ENCODE peak calls at places on chromosomes 2 and 18, in six cellular contexts. One of them, this sample, is unnamed.

GRCh38 chr2:228039752-228040534 is 141.5 kb downstream of the SPHKAP start:
- DNase-seq in hepatocyte: peak; percentile 48
- DNase-seq in AG09309: no peak
- DNase-seq in neural progenitor cell: peak; percentile 58
- DNase-seq in retinal pigment epithelial cell: no peak
- DNase-seq in AG04449: no peak
- DNase-seq in this sample: no peak

GRCh38 chr2:171344182-171344581 is 89.6 kb downstream of the METTL8 start:
- DNase-seq in hepatocyte: no peak
- DNase-seq in AG09309: no peak
- DNase-seq in neural progenitor cell: no peak
- DNase-seq in retinal pigment epithelial cell: no peak
- DNase-seq in AG04449: no peak
- DNase-seq in this sample: no peak

GRCh38 chr2:111246620-111247061 is 125.9 kb downstream of the BCL2L11 start:
- DNase-seq in hepatocyte: no peak
- DNase-seq in AG09309: no peak
- DNase-seq in neural progenitor cell: no peak
- DNase-seq in retinal pigment epithelial cell: no peak
- DNase-seq in AG04449: no peak
- DNase-seq in this sample: no peak

GRCh38 chr2:172214252-172214651 is 111.6 kb upstream of the DLX2 start:
- DNase-seq in hepatocyte: no peak
- DNase-seq in AG09309: no peak
- DNase-seq in neural progenitor cell: no peak
- DNase-seq in retinal pigment epithelial cell: no peak
- DNase-seq in AG04449: no peak
- DNase-seq in this sample: no peak

GRCh38 chr2:161708350-161708974 is 84.2 kb downstream of the SLC4A10 start:
- DNase-seq in hepatocyte: no peak
- DNase-seq in AG09309: no peak
- DNase-seq in neural progenitor cell: no peak
- DNase-seq in retinal pigment epithelial cell: no peak
- DNase-seq in AG04449: no peak
- DNase-seq in this sample: no peak

GRCh38 chr18:62954341-62954740 is 239.0 kb downstream of the PHLPP1 start:
- DNase-seq in hepatocyte: no peak
- DNase-seq in AG09309: no peak
- DNase-seq in neural progenitor cell: no peak
- DNase-seq in retinal pigment epithelial cell: no peak
- DNase-seq in AG04449: no peak
- DNase-seq in this sample: no peak

GRCh38 chr2:86305195-86305975 is 32.0 kb downstream of the REEP1 start:
- DNase-seq in hepatocyte: no peak
- DNase-seq in AG09309: no peak
- DNase-seq in neural progenitor cell: no peak
- DNase-seq in retinal pigment epithelial cell: no peak
- DNase-seq in AG04449: no peak
- DNase-seq in this sample: no peak

GRCh38 chr18:51655327-51655698 is 457.8 kb upstream of the MEX3C start:
- DNase-seq in hepatocyte: peak; percentile 27
- DNase-seq in AG09309: no peak
- DNase-seq in neural progenitor cell: no peak
- DNase-seq in retinal pigment epithelial cell: no peak
- DNase-seq in AG04449: no peak
- DNase-seq in this sample: no peak

GRCh38 chr18:55385770-55386169 is 202.2 kb downstream of the TCF4 start:
- DNase-seq in hepatocyte: no peak
- DNase-seq in AG09309: no peak
- DNase-seq in neural progenitor cell: no peak
- DNase-seq in retinal pigment epithelial cell: no peak
- DNase-seq in AG04449: no peak
- DNase-seq in this sample: no peak

GRCh38 chr2:179965291-179965690 is 41.8 kb downstream of the CWC22 start:
- DNase-seq in hepatocyte: no peak
- DNase-seq in AG09309: no peak
- DNase-seq in neural progenitor cell: no peak
- DNase-seq in retinal pigment epithelial cell: no peak
- DNase-seq in AG04449: no peak
- DNase-seq in this sample: no peak

GRCh38 chr2:223633656-223634055 is 31.5 kb upstream of the SCG2 start:
- DNase-seq in hepatocyte: no peak
- DNase-seq in AG09309: no peak
- DNase-seq in neural progenitor cell: no peak
- DNase-seq in retinal pigment epithelial cell: no peak
- DNase-seq in AG04449: no peak
- DNase-seq in this sample: no peak

GRCh38 chr2:199581935-199582336 is 124.2 kb upstream of the SATB2 start:
- DNase-seq in hepatocyte: no peak
- DNase-seq in AG09309: no peak
- DNase-seq in neural progenitor cell: peak; percentile 48
- DNase-seq in retinal pigment epithelial cell: no peak
- DNase-seq in AG04449: no peak
- DNase-seq in this sample: no peak

GRCh38 chr2:126914811-126915500 is 16.3 kb downstream of the TEX51 start:
- DNase-seq in hepatocyte: no peak
- DNase-seq in AG09309: no peak
- DNase-seq in neural progenitor cell: no peak
- DNase-seq in retinal pigment epithelial cell: no peak
- DNase-seq in AG04449: no peak
- DNase-seq in this sample: no peak

GRCh38 chr18:75638223-75638596 is 210.7 kb upstream of the SMIM21 start:
- DNase-seq in hepatocyte: no peak
- DNase-seq in AG09309: no peak
- DNase-seq in neural progenitor cell: no peak
- DNase-seq in retinal pigment epithelial cell: no peak
- DNase-seq in AG04449: peak; percentile 9
- DNase-seq in this sample: peak; percentile 54
- TF ChIP-seq CTCF in hepatocyte: no peak
- TF ChIP-seq CTCF in AG09309: peak; percentile 38
- TF ChIP-seq CTCF in neural progenitor cell: no peak
- TF ChIP-seq CTCF in retinal pigment epithelial cell: no peak
- TF ChIP-seq CTCF in AG04449: peak; percentile 13
- TF ChIP-seq CTCF in this sample: peak; percentile 51

DNA sequence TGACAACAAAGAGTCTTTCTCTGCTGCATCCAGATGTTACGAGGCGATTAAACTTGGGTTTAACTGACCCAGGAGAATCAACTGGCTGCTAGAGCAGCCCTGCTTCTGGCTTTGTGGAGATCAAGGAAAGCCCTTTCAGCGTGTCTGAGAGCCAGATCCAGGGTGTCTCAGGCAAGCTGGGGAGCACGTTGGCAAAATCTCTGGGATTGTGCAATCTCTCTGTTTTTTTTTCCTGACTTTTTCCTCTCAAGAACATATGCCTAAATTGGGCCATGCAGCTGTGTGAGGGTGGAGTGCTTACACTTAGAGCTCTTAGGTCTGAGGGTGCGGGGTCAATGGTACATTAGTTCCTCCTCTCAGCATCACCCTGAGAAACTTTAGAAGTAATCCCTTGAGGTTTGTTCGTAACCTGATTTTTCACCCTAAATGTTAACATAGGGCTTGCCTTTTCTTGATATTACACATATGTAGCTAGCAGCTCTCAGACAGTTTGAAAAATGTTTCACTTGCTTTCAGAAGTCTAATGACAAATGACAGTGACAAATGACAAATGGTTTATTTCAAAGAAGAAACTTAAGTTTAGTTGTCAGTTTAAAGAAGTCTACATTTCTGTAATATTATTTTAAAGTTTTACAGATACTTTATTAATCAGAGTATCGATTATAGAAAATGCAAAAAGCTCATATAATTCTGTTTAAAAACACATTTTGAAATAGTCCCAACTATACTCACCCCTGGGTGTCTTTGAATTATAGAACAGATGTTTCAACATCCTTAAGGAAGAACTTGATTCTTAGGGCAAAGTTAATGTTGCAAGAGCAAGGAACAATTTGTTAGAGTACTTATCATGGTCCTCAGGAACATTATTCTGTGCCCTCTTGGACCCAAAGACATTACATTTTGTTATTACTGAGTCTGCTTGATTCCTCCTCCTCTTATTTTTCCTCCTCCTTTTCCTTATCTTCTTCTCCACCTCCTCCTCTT is 38.4 kb upstream of the ZSWIM2 start:
- DNase-seq in hepatocyte: peak; percentile 13
- DNase-seq in AG09309: no peak
- DNase-seq in neural progenitor cell: peak; percentile 16
- DNase-seq in retinal pigment epithelial cell: no peak
- DNase-seq in AG04449: no peak
- DNase-seq in this sample: no peak
- H3K4me3 ChIP-seq in hepatocyte: no peak overlapping the region
- H3K4me3 ChIP-seq in AG09309: no peak overlapping the region
- H3K4me3 ChIP-seq in neural progenitor cell: no peak overlapping the region
- H3K4me3 ChIP-seq in retinal pigment epithelial cell: no peak overlapping the region
- H3K4me3 ChIP-seq in AG04449: no peak overlapping the region
- H3K4me3 ChIP-seq in this sample: no peak overlapping the region

GRCh38 chr2:152743004-152743403 is 24.6 kb downstream of the ARL6IP6 start:
- DNase-seq in hepatocyte: peak; percentile 25
- DNase-seq in AG09309: no peak
- DNase-seq in neural progenitor cell: no peak
- DNase-seq in retinal pigment epithelial cell: no peak
- DNase-seq in AG04449: no peak
- DNase-seq in this sample: no peak
- TF ChIP-seq CTCF in hepatocyte: peak; percentile 45
- TF ChIP-seq CTCF in AG09309: peak; percentile 49
- TF ChIP-seq CTCF in neural progenitor cell: peak; percentile 48
- TF ChIP-seq CTCF in retinal pigment epithelial cell: peak; percentile 68
- TF ChIP-seq CTCF in AG04449: peak; percentile 43
- TF ChIP-seq CTCF in this sample: peak; percentile 68

DNA sequence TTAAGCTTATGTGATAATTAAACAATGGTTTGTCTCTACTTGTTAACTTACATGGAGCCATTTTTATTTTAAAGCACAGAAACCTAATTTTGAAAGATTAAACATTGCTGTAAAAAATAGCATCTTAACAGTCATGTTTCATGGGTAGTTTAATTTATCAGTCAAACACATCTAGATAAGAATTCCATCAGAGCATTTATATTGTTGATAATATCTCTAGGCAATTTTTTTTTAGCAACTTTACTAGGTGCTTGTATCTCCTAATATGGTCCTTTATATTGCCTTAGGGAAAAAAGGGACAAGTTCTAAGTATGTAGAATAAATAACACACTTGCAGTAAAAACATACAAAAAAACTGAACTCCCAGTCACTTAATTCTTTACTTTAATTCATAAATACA is 853 bp downstream of the CSRNP3 start:
- DNase-seq in hepatocyte: no peak
- DNase-seq in AG09309: no peak
- DNase-seq in neural progenitor cell: no peak
- DNase-seq in retinal pigment epithelial cell: no peak
- DNase-seq in AG04449: no peak
- DNase-seq in this sample: no peak
- H3K4me3 ChIP-seq in hepatocyte: peak overlapping the region; percentile 59
- H3K4me3 ChIP-seq in AG09309: no peak overlapping the region
- H3K4me3 ChIP-seq in neural progenitor cell: peak overlapping the region; percentile 78
- H3K4me3 ChIP-seq in retinal pigment epithelial cell: peak overlapping the region; percentile 77
- H3K4me3 ChIP-seq in AG04449: no peak overlapping the region
- H3K4me3 ChIP-seq in this sample: peak overlapping the region; percentile 51

DNA sequence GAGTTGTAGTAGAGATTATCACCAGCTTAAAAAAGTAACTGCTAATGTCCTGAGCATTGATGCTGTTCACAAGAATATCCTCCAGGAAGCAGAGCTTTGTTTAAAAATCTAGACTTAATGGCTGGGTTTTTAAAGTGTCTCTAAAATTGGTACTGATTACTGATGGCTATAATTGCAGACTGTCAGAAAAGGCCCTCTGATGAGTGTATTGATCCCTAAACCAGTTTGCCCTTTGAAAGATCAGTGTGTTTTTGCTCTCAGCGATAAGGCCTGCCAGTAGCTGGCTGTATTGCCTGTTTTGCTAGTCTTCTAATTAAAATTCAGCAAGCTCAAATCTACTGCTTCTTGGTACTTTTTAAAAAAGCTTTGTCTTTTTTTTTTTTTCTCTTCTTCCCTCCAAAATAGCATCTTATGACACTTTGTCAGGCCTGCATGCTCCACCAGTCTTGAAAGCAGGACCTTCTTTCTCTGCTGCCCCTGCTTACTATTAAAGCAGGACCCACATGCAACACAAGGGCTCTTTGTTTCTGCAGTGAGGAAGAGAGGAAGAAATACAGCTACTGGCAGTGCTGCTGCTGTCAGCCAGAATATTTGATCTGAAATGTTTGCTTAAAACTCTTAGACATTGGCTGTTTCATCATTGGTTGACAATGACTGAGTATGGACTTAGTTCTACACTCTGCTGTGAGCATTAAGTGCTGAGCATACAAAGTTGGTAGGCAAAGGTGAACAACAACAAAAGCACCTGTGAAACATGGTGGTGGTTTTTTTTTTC is 1.8 kb downstream of the SEC11C start:
- DNase-seq in hepatocyte: peak; percentile 15
- DNase-seq in AG09309: no peak
- DNase-seq in neural progenitor cell: no peak
- DNase-seq in retinal pigment epithelial cell: no peak
- DNase-seq in AG04449: no peak
- DNase-seq in this sample: no peak
- TF ChIP-seq CTCF in hepatocyte: no peak
- TF ChIP-seq CTCF in AG09309: no peak
- TF ChIP-seq CTCF in neural progenitor cell: no peak
- TF ChIP-seq CTCF in retinal pigment epithelial cell: no peak
- TF ChIP-seq CTCF in AG04449: no peak
- TF ChIP-seq CTCF in this sample: no peak

GRCh38 chr2:203740741-203741363 is 34.4 kb downstream of the CD28 start:
- DNase-seq in hepatocyte: no peak
- DNase-seq in AG09309: no peak
- DNase-seq in neural progenitor cell: no peak
- DNase-seq in retinal pigment epithelial cell: no peak
- DNase-seq in AG04449: no peak
- DNase-seq in this sample: no peak
- H3K4me3 ChIP-seq in hepatocyte: no peak overlapping the region
- H3K4me3 ChIP-seq in AG09309: no peak overlapping the region
- H3K4me3 ChIP-seq in neural progenitor cell: no peak overlapping the region
- H3K4me3 ChIP-seq in retinal pigment epithelial cell: no peak overlapping the region
- H3K4me3 ChIP-seq in AG04449: no peak overlapping the region
- H3K4me3 ChIP-seq in this sample: no peak overlapping the region

GRCh38 chr2:177758591-177759371 is 313.8 kb downstream of the PDE11A start:
- DNase-seq in hepatocyte: peak; percentile 71
- DNase-seq in AG09309: no peak
- DNase-seq in neural progenitor cell: peak; percentile 80
- DNase-seq in retinal pigment epithelial cell: peak; percentile 62
- DNase-seq in AG04449: no peak
- DNase-seq in this sample: peak; percentile 29
- TF ChIP-seq CTCF in hepatocyte: peak; percentile 80
- TF ChIP-seq CTCF in AG09309: peak; percentile 58
- TF ChIP-seq CTCF in neural progenitor cell: peak; percentile 80
- TF ChIP-seq CTCF in retinal pigment epithelial cell: peak; percentile 70
- TF ChIP-seq CTCF in AG04449: peak; percentile 26
- TF ChIP-seq CTCF in this sample: peak; percentile 67

GRCh38 chr2:43188561-43189386 is 37.6 kb downstream of the ZFP36L2 start:
- DNase-seq in hepatocyte: no peak
- DNase-seq in AG09309: no peak
- DNase-seq in neural progenitor cell: no peak
- DNase-seq in retinal pigment epithelial cell: no peak
- DNase-seq in AG04449: no peak
- DNase-seq in this sample: no peak
- H3K4me3 ChIP-seq in hepatocyte: no peak overlapping the region
- H3K4me3 ChIP-seq in AG09309: no peak overlapping the region
- H3K4me3 ChIP-seq in neural progenitor cell: no peak overlapping the region
- H3K4me3 ChIP-seq in retinal pigment epithelial cell: no peak overlapping the region
- H3K4me3 ChIP-seq in AG04449: no peak overlapping the region
- H3K4me3 ChIP-seq in this sample: no peak overlapping the region

GRCh38 chr2:98685930-98686887 is 44.7 kb downstream of the MGAT4A start:
- DNase-seq in hepatocyte: no peak
- DNase-seq in AG09309: no peak
- DNase-seq in neural progenitor cell: no peak
- DNase-seq in retinal pigment epithelial cell: no peak
- DNase-seq in AG04449: no peak
- DNase-seq in this sample: no peak
- TF ChIP-seq CTCF in hepatocyte: no peak
- TF ChIP-seq CTCF in AG09309: no peak
- TF ChIP-seq CTCF in neural progenitor cell: no peak
- TF ChIP-seq CTCF in retinal pigment epithelial cell: no peak
- TF ChIP-seq CTCF in AG04449: no peak
- TF ChIP-seq CTCF in this sample: no peak